ENCODE peak calls at places on chromosomes 4 and X, in nine cellular contexts. One of them, this sample, is unnamed.
A peak's percentile ranks its signal among the peaks of the same experiment; 100 is the strongest.

GRCh38 chr4:154024097-154024496 is 235.2 kb upstream of the SFRP2 start:
- DNase-seq in HCT116: no peak
- DNase-seq in GM23338: peak; percentile 63
- DNase-seq in HepG2: no peak
- DNase-seq in A549: no peak
- DNase-seq in K562: no peak
- DNase-seq in GM12878: no peak
- DNase-seq in SK-N-SH: no peak
- DNase-seq in Panc1: no peak
- DNase-seq in this sample: no peak

GRCh38 chrX:26788402-26788998 is 572.5 kb downstream of the MAGEB5 start:
- DNase-seq in HCT116: no peak
- DNase-seq in GM23338: no peak
- DNase-seq in HepG2: no peak
- DNase-seq in A549: no peak
- DNase-seq in K562: no peak
- DNase-seq in GM12878: no peak
- DNase-seq in SK-N-SH: no peak
- DNase-seq in Panc1: no peak
- DNase-seq in this sample: no peak

GRCh38 chr4:26687728-26688127 is 103.8 kb downstream of the TBC1D19 start:
- DNase-seq in HCT116: no peak
- DNase-seq in GM23338: no peak
- DNase-seq in HepG2: no peak
- DNase-seq in A549: no peak
- DNase-seq in K562: no peak
- DNase-seq in GM12878: no peak
- DNase-seq in SK-N-SH: no peak
- DNase-seq in Panc1: no peak
- DNase-seq in this sample: no peak

GRCh38 chr4:86942185-86942666 is 7.4 kb downstream of the AFF1 start:
- DNase-seq in HCT116: no peak
- DNase-seq in GM23338: no peak
- DNase-seq in HepG2: peak; percentile 62
- DNase-seq in A549: peak; percentile 27
- DNase-seq in K562: peak; percentile 60
- DNase-seq in GM12878: no peak
- DNase-seq in SK-N-SH: no peak
- DNase-seq in Panc1: no peak
- DNase-seq in this sample: no peak

GRCh38 chr4:134326866-134327265 is 125.3 kb upstream of the PABPC4L start:
- DNase-seq in HCT116: no peak
- DNase-seq in GM23338: no peak
- DNase-seq in HepG2: no peak
- DNase-seq in A549: no peak
- DNase-seq in K562: peak; percentile 8
- DNase-seq in GM12878: no peak
- DNase-seq in SK-N-SH: no peak
- DNase-seq in Panc1: no peak
- DNase-seq in this sample: no peak

GRCh38 chr4:24598025-24598424 is 13.7 kb upstream of the DHX15 start:
- DNase-seq in HCT116: peak; percentile 58
- DNase-seq in GM23338: no peak
- DNase-seq in HepG2: peak; percentile 60
- DNase-seq in A549: peak; percentile 27
- DNase-seq in K562: no peak
- DNase-seq in GM12878: no peak
- DNase-seq in SK-N-SH: no peak
- DNase-seq in Panc1: no peak
- DNase-seq in this sample: no peak

GRCh38 chr4:73763877-73764276 is 23.5 kb downstream of the CXCL8 start:
- DNase-seq in HCT116: no peak
- DNase-seq in GM23338: no peak
- DNase-seq in HepG2: no peak
- DNase-seq in A549: no peak
- DNase-seq in K562: no peak
- DNase-seq in GM12878: no peak
- DNase-seq in SK-N-SH: no peak
- DNase-seq in Panc1: no peak
- DNase-seq in this sample: no peak

GRCh38 chr4:185192059-185192458 is 11.7 kb downstream of the CFAP97 start:
- DNase-seq in HCT116: no peak
- DNase-seq in GM23338: no peak
- DNase-seq in HepG2: no peak
- DNase-seq in A549: no peak
- DNase-seq in K562: no peak
- DNase-seq in GM12878: no peak
- DNase-seq in SK-N-SH: no peak
- DNase-seq in Panc1: no peak
- DNase-seq in this sample: no peak

GRCh38 chr4:1249731-1250526 is 999 bp upstream of the CTBP1 start:
- DNase-seq in HCT116: no peak
- DNase-seq in GM23338: peak; percentile 66
- DNase-seq in HepG2: peak; percentile 40
- DNase-seq in A549: peak; percentile 29
- DNase-seq in K562: peak; percentile 59
- DNase-seq in GM12878: no peak
- DNase-seq in SK-N-SH: peak; percentile 13
- DNase-seq in Panc1: no peak
- DNase-seq in this sample: no peak

GRCh38 chr4:156109943-156110925 is 156.6 kb upstream of the CTSO start:
- DNase-seq in HCT116: no peak
- DNase-seq in GM23338: peak; percentile 72
- DNase-seq in HepG2: no peak
- DNase-seq in A549: peak; percentile 2
- DNase-seq in K562: no peak
- DNase-seq in GM12878: no peak
- DNase-seq in SK-N-SH: no peak
- DNase-seq in Panc1: no peak
- DNase-seq in this sample: peak; percentile 3

GRCh38 chr4:189124149-189124758 is 816.4 kb upstream of the FRG1 start:
- DNase-seq in HCT116: peak; percentile 22
- DNase-seq in GM23338: peak; percentile 65
- DNase-seq in HepG2: peak; percentile 4
- DNase-seq in A549: no peak
- DNase-seq in K562: no peak
- DNase-seq in GM12878: no peak
- DNase-seq in SK-N-SH: peak; percentile 40
- DNase-seq in Panc1: no peak
- DNase-seq in this sample: no peak

GRCh38 chrX:151564035-151564434 is 560 bp downstream of the PASD1 start:
- DNase-seq in HCT116: no peak
- DNase-seq in GM23338: no peak
- DNase-seq in HepG2: no peak
- DNase-seq in A549: no peak
- DNase-seq in K562: no peak
- DNase-seq in GM12878: no peak
- DNase-seq in SK-N-SH: no peak
- DNase-seq in Panc1: no peak
- DNase-seq in this sample: no peak

GRCh38 chr4:41569957-41570356 is 32.0 kb downstream of the LIMCH1 start:
- DNase-seq in HCT116: no peak
- DNase-seq in GM23338: no peak
- DNase-seq in HepG2: no peak
- DNase-seq in A549: no peak
- DNase-seq in K562: no peak
- DNase-seq in GM12878: no peak
- DNase-seq in SK-N-SH: no peak
- DNase-seq in Panc1: no peak
- DNase-seq in this sample: no peak
- TF ChIP-seq CTCF in HCT116: no peak
- TF ChIP-seq CTCF in GM23338: no peak
- TF ChIP-seq CTCF in HepG2: no peak
- TF ChIP-seq CTCF in A549: no peak
- TF ChIP-seq CTCF in K562: no peak
- TF ChIP-seq CTCF in GM12878: no peak
- TF ChIP-seq CTCF in SK-N-SH: no peak
- TF ChIP-seq CTCF in Panc1: no peak
- TF ChIP-seq CTCF in this sample: no peak

GRCh38 chrX:115487608-115488007 is 73.4 kb upstream of the PLS3 start:
- DNase-seq in HCT116: no peak
- DNase-seq in GM23338: no peak
- DNase-seq in HepG2: no peak
- DNase-seq in A549: no peak
- DNase-seq in K562: no peak
- DNase-seq in GM12878: no peak
- DNase-seq in SK-N-SH: no peak
- DNase-seq in Panc1: no peak
- DNase-seq in this sample: no peak
- TF ChIP-seq REST in HCT116: no peak
- TF ChIP-seq REST in GM23338: no peak
- TF ChIP-seq REST in HepG2: no peak
- TF ChIP-seq REST in A549: no peak
- TF ChIP-seq REST in K562: no peak
- TF ChIP-seq REST in GM12878: no peak
- TF ChIP-seq REST in SK-N-SH: no peak
- TF ChIP-seq REST in Panc1: no peak
- TF ChIP-seq REST in this sample: no peak

GRCh38 chrX:140510306-140510676 is 5.4 kb upstream of the SOX3 start:
- DNase-seq in HCT116: no peak
- DNase-seq in GM23338: peak; percentile 45
- DNase-seq in HepG2: no peak
- DNase-seq in A549: no peak
- DNase-seq in K562: no peak
- DNase-seq in GM12878: no peak
- DNase-seq in SK-N-SH: peak; percentile 9
- DNase-seq in Panc1: no peak
- DNase-seq in this sample: no peak
- TF ChIP-seq CTCF in HCT116: no peak
- TF ChIP-seq CTCF in GM23338: peak; percentile 53
- TF ChIP-seq CTCF in HepG2: no peak
- TF ChIP-seq CTCF in A549: no peak
- TF ChIP-seq CTCF in K562: no peak
- TF ChIP-seq CTCF in GM12878: no peak
- TF ChIP-seq CTCF in SK-N-SH: no peak
- TF ChIP-seq CTCF in Panc1: no peak
- TF ChIP-seq CTCF in this sample: no peak

GRCh38 chr4:36618102-36618501 is 336.7 kb downstream of the DTHD1 start:
- DNase-seq in HCT116: no peak
- DNase-seq in GM23338: no peak
- DNase-seq in HepG2: no peak
- DNase-seq in A549: no peak
- DNase-seq in K562: no peak
- DNase-seq in GM12878: no peak
- DNase-seq in SK-N-SH: no peak
- DNase-seq in Panc1: no peak
- DNase-seq in this sample: no peak

DNA sequence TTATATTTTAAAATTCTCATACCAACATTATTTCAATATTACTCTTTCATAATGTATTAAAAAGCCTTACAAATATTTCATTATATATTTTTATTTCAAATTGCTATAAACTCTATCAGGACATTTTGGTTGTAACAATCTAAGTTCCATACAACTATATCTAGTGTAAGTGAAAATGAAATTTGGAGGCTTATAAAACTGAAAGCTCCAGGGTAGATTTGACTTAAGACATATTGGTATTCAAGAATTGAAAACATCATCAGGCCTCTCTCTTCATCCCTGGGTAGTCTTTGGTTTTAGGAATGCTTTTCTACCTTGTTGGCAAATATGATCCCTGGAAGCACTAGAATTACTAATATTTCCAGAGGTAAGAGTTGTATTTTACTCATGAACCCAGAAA is 342.6 kb downstream of the DTHD1 start:
- DNase-seq in HCT116: no peak
- DNase-seq in GM23338: no peak
- DNase-seq in HepG2: no peak
- DNase-seq in A549: no peak
- DNase-seq in K562: no peak
- DNase-seq in GM12878: no peak
- DNase-seq in SK-N-SH: no peak
- DNase-seq in Panc1: no peak
- DNase-seq in this sample: no peak
- TF ChIP-seq REST in HCT116: no peak
- TF ChIP-seq REST in GM23338: no peak
- TF ChIP-seq REST in HepG2: no peak
- TF ChIP-seq REST in A549: no peak
- TF ChIP-seq REST in K562: no peak
- TF ChIP-seq REST in GM12878: no peak
- TF ChIP-seq REST in SK-N-SH: no peak
- TF ChIP-seq REST in Panc1: no peak
- TF ChIP-seq REST in this sample: no peak

This sample was measured in HL-60.